ENCODE peak calls at places on chromosomes 12 and 14, in ten cellular contexts. T is fibroblast of lung; B is astrocyte; F is PC-9; S is mesenchymal stem cell; Y is lower lobe of right lung; K is CD8-positive, alpha-beta memory T cell; E is heart left ventricle; G is dorsolateral prefrontal cortex; Z is neural progenitor cell. R is an unnamed sample. For H3K27me3, the result is how much of the 10 kb centered on the place peaks cover.

GRCh38 chr12:48000878-48001321 is 3.4 kb downstream of the COL2A1 start:
- DNase-seq in T (peak), B (peak), F (peak), S (peak), Y (no peak), K (no peak), E (no peak), G (peak), Z (peak), R (peak)

GRCh38 chr14:69484444-69485113 is at the start of gene PLEKHD1:
- DNase-seq in T (no peak), B (no peak), F (peak), S (no peak), Y (peak), K (no peak), E (no peak), G (no peak), Z (peak), R (no peak)

GRCh38 chr12:6216581-6216980 is 16.4 kb downstream of the CD9 start:
- DNase-seq in T (no peak), B (no peak), F (no peak), S (no peak), Y (no peak), K (no peak), E (no peak), G (no peak), Z (no peak), R (no peak)

GRCh38 chr14:53124778-53125177 is 28.3 kb downstream of the DDHD1 start:
- DNase-seq in T (no peak), B (no peak), F (no peak), S (no peak), Y (no peak), K (no peak), E (no peak), G (no peak), Z (no peak), R (no peak)

GRCh38 chr14:31902002-31902401 is 175.1 kb upstream of the ARHGAP5 start:
- DNase-seq in T (no peak), B (no peak), F (peak), S (no peak), Y (no peak), K (no peak), E (no peak), G (no peak), Z (no peak), R (no peak)

GRCh38 chr14:68814376-68815287 is 21.8 kb upstream of the ZFP36L1 start:
- DNase-seq in T (peak), B (peak), F (peak), S (peak), Y (peak), K (peak), E (no peak), G (no peak), Z (peak), R (no peak)

GRCh38 chr14:54565236-54566151 is 1.4 kb upstream of the SAMD4A start:
- DNase-seq in T (peak), B (peak), F (peak), S (peak), Y (peak), K (peak), E (peak), G (peak), Z (peak), R (peak)

GRCh38 chr14:101075801-101076413 is 172.4 kb upstream of the RTL1 start:
- DNase-seq in T (no peak), B (no peak), F (no peak), S (no peak), Y (no peak), K (no peak), E (peak), G (peak), Z (no peak), R (no peak)

GRCh38 chr12:110848524-110848923 is 1.7 kb downstream of the CCDC63 start:
- DNase-seq in T (no peak), B (no peak), F (no peak), S (no peak), Y (no peak), K (no peak), E (no peak), G (no peak), Z (no peak), R (no peak)

GRCh38 chr12:96104566-96104965 is 69.2 kb upstream of the LTA4H start:
- DNase-seq in T (no peak), B (no peak), F (no peak), S (no peak), Y (no peak), K (no peak), E (no peak), G (no peak), Z (no peak), R (no peak)

GRCh38 chr12:86724716-86725115 is 468.5 kb upstream of the MGAT4C start:
- DNase-seq in T (peak), B (peak), F (no peak), S (peak), Y (no peak), K (no peak), E (no peak), G (no peak), Z (no peak), R (peak)

GRCh38 chr14:55603401-55603953 is 23.5 kb downstream of the KTN1 start:
- DNase-seq in T (no peak), B (no peak), F (no peak), S (no peak), Y (no peak), K (no peak), E (no peak), G (no peak), Z (no peak), R (no peak)

GRCh38 chr12:115204957-115205754 is 521.2 kb upstream of the TBX3 start:
- DNase-seq in T (peak), B (peak), F (no peak), S (peak), Y (no peak), K (no peak), E (no peak), G (no peak), Z (no peak), R (peak)

GRCh38 chr14:22427771-22428228 is 161.2 kb downstream of the DAD1 start:
- DNase-seq in T (peak), B (peak), F (peak), S (peak), Y (peak), K (no peak), E (no peak), G (no peak), Z (peak), R (peak)

GRCh38 chr14:91258021-91258618 is 13.6 kb upstream of the GPR68 start:
- DNase-seq in T (peak), B (peak), F (no peak), S (peak), Y (no peak), K (no peak), E (peak), G (no peak), Z (no peak), R (no peak)

GRCh38 chr14:88552859-88553258 is 1.9 kb downstream of the PTPN21 start:
- DNase-seq in T (no peak), B (no peak), F (no peak), S (no peak), Y (no peak), K (no peak), E (no peak), G (no peak), Z (no peak), R (no peak)

GRCh38 chr14:55285048-55285652 is 13.9 kb downstream of the FBXO34 start:
- DNase-seq in T (no peak), B (no peak), F (no peak), S (no peak), Y (no peak), K (no peak), E (no peak), G (no peak), Z (no peak), R (no peak)

GRCh38 chr14:77248666-77249065 is 22.3 kb downstream of the NGB start:
- DNase-seq in T (no peak), B (no peak), F (no peak), S (no peak), Y (peak), K (no peak), E (no peak), G (no peak), Z (no peak), R (no peak)

GRCh38 chr12:82406651-82407050 is 48.3 kb downstream of the METTL25 start:
- DNase-seq in T (no peak), B (no peak), F (no peak), S (no peak), Y (no peak), K (no peak), E (no peak), G (no peak), Z (no peak), R (no peak)

GRCh38 chr12:123104809-123105208 is 46.1 kb downstream of the PITPNM2 start:
- DNase-seq in T (no peak), B (no peak), F (no peak), S (no peak), Y (no peak), K (no peak), E (no peak), G (no peak), Z (no peak), R (no peak)

GRCh38 chr12:7017870-7018349 is 366 bp downstream of the LPCAT3 start:
- DNase-seq in T (no peak), B (no peak), F (no peak), S (no peak), Y (no peak), K (no peak), E (no peak), G (no peak), Z (no peak), R (peak)

GRCh38 chr14:96829791-96830190 is 32.6 kb downstream of the VRK1 start:
- DNase-seq in T (no peak), B (no peak), F (no peak), S (no peak), Y (no peak), K (no peak), E (no peak), G (no peak), Z (no peak), R (no peak)

GRCh38 chr12:125089083-125089482 is 23.8 kb downstream of the AACS start:
- DNase-seq in T (no peak), B (no peak), F (no peak), S (no peak), Y (no peak), K (peak), E (no peak), G (no peak), Z (no peak), R (peak)

GRCh38 chr12:126248871-126249403 is 1183.7 kb downstream of the AACS start:
- DNase-seq in T (no peak), B (peak), F (no peak), S (no peak), Y (no peak), K (no peak), E (no peak), G (no peak), Z (peak), R (no peak)

GRCh38 chr12:6182279-6182898 is 17.8 kb upstream of the CD9 start:
- DNase-seq in T (peak), B (peak), F (peak), S (peak), Y (peak), K (no peak), E (peak), G (peak), Z (no peak), R (peak)

GRCh38 chr14:23071244-23071974 is 14.1 kb upstream of the CDH24 start:
- DNase-seq in T (peak), B (peak), F (peak), S (peak), Y (peak), K (peak), E (peak), G (peak), Z (peak), R (peak)

GRCh38 chr14:99546230-99546879 is 57.7 kb downstream of the CCDC85C start:
- DNase-seq in T (no peak), B (no peak), F (no peak), S (no peak), Y (no peak), K (no peak), E (no peak), G (no peak), Z (peak), R (no peak)

GRCh38 chr12:49201595-49202295 is 12.9 kb upstream of the TUBA1A start:
- DNase-seq in T (peak), B (peak), F (peak), S (peak), Y (no peak), K (no peak), E (no peak), G (no peak), Z (peak), R (peak)
- H3K4me3 ChIP-seq in T (no peak), B (no peak), F (peak), S (peak), Y (no peak), K (no peak), E (no peak), G (peak), Z (no peak), R (no peak)

GRCh38 chr12:15592934-15593333 is 196.3 kb downstream of the EPS8 start:
- DNase-seq in T (peak), B (peak), F (no peak), S (no peak), Y (no peak), K (no peak), E (no peak), G (no peak), Z (no peak), R (no peak)

GRCh38 chr12:15584366-15585041 is 204.7 kb downstream of the EPS8 start:
- DNase-seq in T (peak), B (peak), F (no peak), S (peak), Y (no peak), K (peak), E (no peak), G (no peak), Z (peak), R (no peak)

GRCh38 chr12:15591811-15592210 is 197.4 kb downstream of the EPS8 start:
- DNase-seq in T (no peak), B (no peak), F (no peak), S (no peak), Y (no peak), K (no peak), E (peak), G (no peak), Z (no peak), R (no peak)

GRCh38 chr12:15589328-15590032 is 199.7 kb downstream of the EPS8 start:
- DNase-seq in T (peak), B (no peak), F (no peak), S (peak), Y (no peak), K (no peak), E (no peak), G (no peak), Z (no peak), R (no peak)

GRCh38 chr12:15590180-15590826 is 198.9 kb downstream of the EPS8 start:
- DNase-seq in T (peak), B (peak), F (peak), S (peak), Y (no peak), K (peak), E (peak), G (peak), Z (peak), R (peak)
- H3K27ac ChIP-seq in T (no peak), B (peak), F (no peak), S (no peak), Y (no peak), K (no peak), E (no peak), G (no peak), Z (no peak), R (peak)

GRCh38 chr12:53738834-53739284 is 11.6 kb upstream of the CALCOCO1 start:
- DNase-seq in T (no peak), B (no peak), F (no peak), S (no peak), Y (no peak), K (no peak), E (no peak), G (no peak), Z (no peak), R (no peak)

GRCh38 chr12:53737494-53737808 is 10.2 kb upstream of the CALCOCO1 start:
- DNase-seq in T (no peak), B (no peak), F (no peak), S (no peak), Y (no peak), K (no peak), E (no peak), G (no peak), Z (no peak), R (no peak)

GRCh38 chr12:53736602-53737493 is 9.6 kb upstream of the CALCOCO1 start:
- DNase-seq in T (no peak), B (no peak), F (no peak), S (no peak), Y (no peak), K (no peak), E (no peak), G (no peak), Z (peak), R (no peak)

GRCh38 chr12:53739285-53740129 is 12.3 kb upstream of the CALCOCO1 start:
- DNase-seq in T (peak), B (no peak), F (no peak), S (no peak), Y (no peak), K (no peak), E (no peak), G (no peak), Z (no peak), R (no peak)

DNA sequence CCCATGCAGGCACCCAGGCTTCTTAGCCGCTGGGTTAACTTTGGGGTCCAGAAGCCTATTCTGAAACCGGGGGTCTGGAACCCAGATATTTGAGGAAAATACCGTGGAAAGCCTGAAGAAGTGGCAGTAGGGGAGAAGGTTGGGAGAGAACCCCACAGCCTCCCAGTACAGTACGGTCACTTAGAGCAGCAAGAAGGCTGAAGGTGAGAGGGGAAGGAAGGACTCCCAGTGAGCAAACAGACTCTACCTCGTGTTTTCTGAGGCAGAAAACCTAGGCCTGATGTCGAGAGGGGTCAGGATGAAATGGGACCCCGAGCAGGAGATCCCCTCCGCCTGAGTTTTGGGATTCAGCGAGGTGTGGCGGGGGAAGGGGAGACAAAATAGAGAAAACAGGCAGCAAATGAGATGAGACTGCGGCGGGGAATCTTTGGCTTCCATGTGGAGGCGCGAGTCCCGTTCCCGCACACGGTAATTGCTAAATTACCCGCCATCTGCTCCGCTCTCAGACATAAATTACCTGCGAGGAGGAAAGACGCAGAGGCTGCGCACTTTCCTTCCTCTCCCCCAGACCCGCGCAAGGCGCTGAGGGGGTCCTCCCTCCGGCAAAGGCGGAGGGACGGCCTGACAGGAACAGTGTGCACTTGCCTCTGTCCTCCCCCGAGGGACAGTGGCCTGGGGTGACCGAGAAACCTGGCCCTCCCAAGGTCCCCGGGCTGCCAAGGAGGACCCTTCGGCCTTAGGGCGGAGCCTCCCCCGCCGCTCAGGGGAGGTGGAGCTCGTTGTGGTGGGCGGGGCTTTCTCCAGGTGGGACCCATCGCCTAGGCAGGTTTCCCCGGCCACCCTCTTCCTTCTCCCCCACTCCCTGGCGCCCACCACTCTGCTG is 10.9 kb upstream of the CALCOCO1 start:
- DNase-seq in T (no peak), B (no peak), F (no peak), S (no peak), Y (no peak), K (peak), E (no peak), G (no peak), Z (peak), R (no peak)
- H3K27me3 ChIP-seq in T (half or more), B (half or more), F (under half), S (half or more), Y (half or more), K (half or more), E (under half), G (under half), Z (half or more), R (half or more)

GRCh38 chr12:132386926-132387497 is 57.6 kb upstream of the GALNT9 start:
- DNase-seq in T (no peak), B (no peak), F (no peak), S (no peak), Y (no peak), K (no peak), E (no peak), G (peak), Z (no peak), R (no peak)
- H3K4me3 ChIP-seq in T (no peak), B (no peak), F (no peak), S (no peak), Y (no peak), K (no peak), E (no peak), G (no peak), Z (no peak), R (no peak)

DNA sequence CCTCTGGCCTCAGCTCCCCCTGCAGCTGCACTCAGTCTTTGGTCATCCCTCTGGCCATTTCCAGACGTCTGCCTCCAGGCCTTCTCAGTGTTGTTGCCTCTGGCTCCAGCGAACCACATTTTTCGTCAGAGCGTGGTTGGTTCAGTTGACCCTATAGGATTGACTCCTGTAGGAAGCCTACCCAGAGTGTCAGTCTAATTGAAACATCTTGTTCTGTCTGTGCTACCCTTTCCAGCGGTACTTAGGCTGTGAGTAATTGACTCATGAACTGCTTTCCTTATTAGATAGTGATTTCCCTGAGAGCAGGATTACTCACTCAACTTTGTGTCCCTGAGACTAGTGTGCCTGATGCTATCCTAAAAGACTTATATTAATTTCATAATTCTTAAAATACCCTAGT is 373.2 kb downstream of the ATP23 start:
- DNase-seq in T (peak), B (peak), F (no peak), S (peak), Y (no peak), K (no peak), E (no peak), G (no peak), Z (no peak), R (peak)
- H3K27ac ChIP-seq in T (no peak), B (peak), F (no peak), S (no peak), Y (no peak), K (no peak), E (no peak), G (no peak), Z (no peak), R (peak)

GRCh38 chr12:132260721-132261120 is 68.7 kb downstream of the GALNT9 start:
- DNase-seq in T (no peak), B (no peak), F (no peak), S (no peak), Y (no peak), K (no peak), E (no peak), G (no peak), Z (no peak), R (no peak)

GRCh38 chr12:132258543-132258942 is 70.8 kb downstream of the GALNT9 start:
- DNase-seq in T (no peak), B (no peak), F (no peak), S (no peak), Y (no peak), K (no peak), E (no peak), G (no peak), Z (no peak), R (no peak)

GRCh38 chr12:132259364-132259871 is 70.0 kb downstream of the GALNT9 start:
- DNase-seq in T (no peak), B (no peak), F (no peak), S (no peak), Y (no peak), K (no peak), E (no peak), G (no peak), Z (no peak), R (peak)

GRCh38 chr12:132261328-132262138 is 67.9 kb downstream of the GALNT9 start:
- DNase-seq in T (no peak), B (no peak), F (no peak), S (no peak), Y (no peak), K (no peak), E (no peak), G (no peak), Z (no peak), R (no peak)

GRCh38 chr12:132259872-132260695 is 69.3 kb downstream of the GALNT9 start:
- DNase-seq in T (no peak), B (no peak), F (no peak), S (no peak), Y (no peak), K (no peak), E (no peak), G (no peak), Z (no peak), R (no peak)
- H3K27me3 ChIP-seq in T (under half), B (under half), F (half or more), S (half or more), Y (under half), K (under half), E (under half), G (under half), Z (under half), R (under half)

DNA sequence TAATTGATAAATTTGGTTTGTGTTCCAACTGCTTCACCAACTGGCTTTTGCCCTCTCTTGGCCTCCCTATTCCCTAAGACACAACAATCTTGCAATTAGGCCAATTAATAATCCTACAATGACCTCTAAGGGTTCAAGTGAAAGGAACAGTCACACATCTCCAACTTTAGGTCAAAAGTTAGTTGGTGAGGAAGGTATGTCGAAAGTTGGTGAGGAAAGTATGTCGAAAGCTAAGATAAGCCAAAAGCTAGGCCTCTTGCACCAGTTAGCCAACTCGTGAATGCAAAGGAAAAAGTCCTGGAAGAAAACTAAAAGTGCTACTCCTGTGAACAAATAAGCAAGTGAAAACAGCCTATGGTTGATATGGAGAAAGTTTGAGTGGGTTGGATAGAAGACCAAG is 32.6 kb downstream of the EGLN3 start:
- DNase-seq in T (no peak), B (no peak), F (no peak), S (no peak), Y (no peak), K (no peak), E (no peak), G (no peak), Z (no peak), R (no peak)
- H3K4me3 ChIP-seq in T (no peak), B (no peak), F (no peak), S (no peak), Y (no peak), K (no peak), E (no peak), G (no peak), Z (no peak), R (no peak)